ENCODE peak calls at places on chromosome 17, in eight cellular contexts. B is tibial nerve, Z is stomach, J is RWPE2, F is body of pancreas, I is fibroblast of lung, R is IMR-90, M is adrenal gland. A is an unnamed sample. For H3K4me1, the result is how much of the 10 kb centered on the place peaks cover.

GRCh38 chr17:83177611-83178532 is 98.5 kb downstream of the METRNL start:
- DNase-seq in B (peak), Z (no peak), J (peak), F (peak), I (no peak), R (no peak), M (no peak), A (peak)

GRCh38 chr17:72693147-72693878 is 399.2 kb downstream of the SLC39A11 start:
- DNase-seq in B (no peak), Z (no peak), J (no peak), F (no peak), I (no peak), R (no peak), M (no peak), A (no peak)

GRCh38 chr17:14294876-14295275 is 6.0 kb upstream of the HS3ST3B1 start:
- DNase-seq in B (no peak), Z (no peak), J (no peak), F (no peak), I (no peak), R (no peak), M (no peak), A (no peak)

GRCh38 chr17:50058296-50058945 is 2.5 kb downstream of the ITGA3 start:
- DNase-seq in B (no peak), Z (no peak), J (no peak), F (no peak), I (peak), R (no peak), M (no peak), A (no peak)

GRCh38 chr17:72515291-72516065 is 394.7 kb downstream of the SOX9 start:
- DNase-seq in B (no peak), Z (peak), J (no peak), F (peak), I (peak), R (peak), M (no peak), A (no peak)

GRCh38 chr17:57537524-57538410 is 207.3 kb downstream of the CCDC182 start:
- DNase-seq in B (no peak), Z (no peak), J (no peak), F (no peak), I (no peak), R (no peak), M (no peak), A (no peak)

GRCh38 chr17:4675791-4676190 is 28.1 kb downstream of the PELP1 start:
- DNase-seq in B (no peak), Z (no peak), J (no peak), F (no peak), I (no peak), R (no peak), M (no peak), A (no peak)

GRCh38 chr17:31778538-31778937 is 80.5 kb downstream of the COPRS start:
- DNase-seq in B (no peak), Z (no peak), J (no peak), F (no peak), I (no peak), R (peak), M (no peak), A (no peak)

GRCh38 chr17:39209317-39210092 is 9.4 kb downstream of the RPL19 start:
- DNase-seq in B (peak), Z (peak), J (no peak), F (peak), I (peak), R (peak), M (peak), A (peak)

GRCh38 chr17:65587602-65588193 is 26.2 kb upstream of the AXIN2 start:
- DNase-seq in B (no peak), Z (no peak), J (no peak), F (no peak), I (peak), R (no peak), M (no peak), A (no peak)

GRCh38 chr17:65588194-65588808 is 26.9 kb upstream of the AXIN2 start:
- DNase-seq in B (no peak), Z (peak), J (no peak), F (peak), I (no peak), R (no peak), M (peak), A (no peak)

GRCh38 chr17:65589321-65589720 is 27.9 kb upstream of the AXIN2 start:
- DNase-seq in B (no peak), Z (no peak), J (no peak), F (no peak), I (peak), R (no peak), M (no peak), A (no peak)

GRCh38 chr17:65584604-65585521 is 23.4 kb upstream of the AXIN2 start:
- DNase-seq in B (no peak), Z (no peak), J (no peak), F (peak), I (no peak), R (no peak), M (peak), A (no peak)

DNA sequence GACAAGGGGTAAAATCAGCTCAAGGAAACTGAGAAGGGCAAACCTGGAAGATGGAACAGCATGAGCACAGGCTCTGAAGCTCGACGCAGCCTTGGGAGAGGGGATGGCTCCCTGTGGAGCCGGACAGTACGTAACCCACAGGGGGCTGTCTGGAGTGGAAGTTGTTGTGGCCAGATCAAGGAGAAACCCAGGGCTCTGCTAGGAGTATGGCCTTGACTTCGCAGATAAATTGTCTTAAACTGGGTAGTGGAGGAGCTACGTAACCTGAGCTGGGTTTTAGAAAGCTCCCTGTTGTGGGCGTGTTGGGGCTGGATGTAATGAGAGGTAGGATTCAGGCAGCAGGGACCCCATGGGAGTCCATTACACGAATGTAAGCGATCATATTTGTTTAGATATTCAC is 25.5 kb upstream of the AXIN2 start:
- DNase-seq in B (no peak), Z (no peak), J (no peak), F (no peak), I (no peak), R (no peak), M (no peak), A (no peak)
- H3K4me1 ChIP-seq in B (under half), Z (under half), J (under half), F (under half), I (under half), R (under half), M (under half), A (under half)

GRCh38 chr17:28338056-28338768 is 2.7 kb downstream of the TNFAIP1 start:
- DNase-seq in B (no peak), Z (no peak), J (no peak), F (no peak), I (peak), R (peak), M (peak), A (no peak)
- H3K4me3 ChIP-seq in B (no peak), Z (no peak), J (no peak), F (no peak), I (peak), R (no peak), M (no peak), A (no peak)

DNA sequence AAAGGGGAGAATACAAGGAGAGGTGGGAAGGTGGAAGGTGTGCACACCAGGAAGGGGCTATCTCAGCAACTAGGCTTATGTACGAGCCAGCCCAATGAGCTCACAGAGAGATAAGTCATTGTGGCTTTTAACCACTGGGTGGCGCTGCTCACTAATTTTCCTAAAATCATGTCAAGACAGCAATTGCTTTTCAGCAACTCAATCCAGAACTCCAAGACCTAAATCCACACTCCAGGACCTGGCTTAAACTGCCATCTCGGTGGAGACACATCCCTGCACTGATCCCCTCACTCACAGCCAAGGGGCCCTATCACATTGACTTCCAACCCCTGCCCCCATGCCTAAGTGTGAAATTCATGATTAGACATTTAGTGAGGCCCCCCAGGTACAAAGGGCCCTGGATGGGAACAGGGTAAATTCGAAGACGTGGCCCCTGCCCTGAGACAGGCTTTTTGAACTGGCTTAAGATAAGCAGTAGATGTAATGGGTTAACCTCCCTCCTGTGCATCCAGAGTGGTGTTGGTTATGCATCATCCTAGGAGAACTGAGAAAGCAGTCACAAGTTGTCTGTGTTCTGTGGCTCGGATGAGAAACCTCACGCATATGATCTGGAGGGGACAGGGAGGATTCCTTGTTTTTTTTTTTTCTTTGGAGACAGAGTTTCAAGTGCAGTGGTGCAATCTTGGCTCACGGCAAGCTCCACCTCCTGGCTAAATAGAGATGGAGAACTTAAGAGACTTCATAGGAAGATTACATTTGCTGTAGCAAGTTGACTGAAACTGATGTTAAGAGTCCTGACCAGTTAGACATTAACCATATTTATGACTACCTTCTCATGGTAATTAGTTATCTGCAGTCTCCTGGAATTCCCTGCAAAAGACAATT is 11.5 kb downstream of the CCL16 start:
- DNase-seq in B (peak), Z (peak), J (no peak), F (peak), I (peak), R (peak), M (peak), A (peak)
- H3K27ac ChIP-seq in B (no peak), Z (no peak), J (no peak), F (no peak), I (no peak), R (no peak), M (no peak), A (no peak)

DNA sequence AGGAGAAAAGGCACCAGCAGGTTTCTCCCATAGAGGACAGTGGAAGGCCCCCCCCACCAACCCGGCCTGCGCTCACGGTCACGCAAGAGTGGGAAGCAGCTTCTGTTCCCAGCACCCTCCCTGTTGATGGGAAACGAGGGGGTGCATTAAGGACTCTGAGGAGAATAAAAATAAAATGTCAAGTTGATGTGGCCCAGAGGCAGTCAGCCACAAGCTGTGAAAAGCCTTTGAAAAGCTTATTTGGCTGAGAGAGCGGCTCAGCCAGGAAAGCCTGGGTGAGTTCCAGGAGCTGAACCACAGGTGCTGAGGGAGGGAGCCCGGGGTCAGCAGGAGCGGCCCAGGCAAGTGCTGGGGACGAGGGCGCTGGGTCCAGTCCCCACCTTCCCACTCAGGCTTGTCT is 26.9 kb upstream of the SPATA32 start:
- DNase-seq in B (no peak), Z (peak), J (no peak), F (peak), I (no peak), R (no peak), M (peak), A (no peak)
- H3K4me1 ChIP-seq in B (under half), Z (half or more), J (under half), F (half or more), I (under half), R (under half), M (under half), A (under half)

DNA sequence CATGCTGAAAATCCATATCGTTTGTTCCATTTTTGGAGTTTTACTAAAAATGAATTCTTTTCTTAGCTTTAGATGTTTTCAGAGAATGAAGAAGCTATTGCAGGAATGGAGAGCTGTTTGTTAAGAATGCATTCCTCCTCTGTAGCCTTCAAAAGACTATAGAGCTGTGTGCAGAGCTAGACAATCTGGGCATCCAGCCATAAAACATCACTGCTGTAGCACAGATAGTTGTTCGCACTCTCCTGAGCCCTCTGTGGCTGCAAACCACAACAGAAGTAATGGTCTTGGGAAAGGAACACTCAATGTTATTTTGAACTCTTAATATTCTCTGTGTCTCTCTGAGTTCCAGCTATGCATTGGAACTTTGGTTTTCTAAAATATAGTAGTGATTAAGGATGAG is 4.9 kb downstream of the TNRC6C start:
- DNase-seq in B (peak), Z (no peak), J (no peak), F (no peak), I (peak), R (peak), M (peak), A (no peak)
- H3K4me3 ChIP-seq in B (no peak), Z (no peak), J (no peak), F (no peak), I (no peak), R (no peak), M (no peak), A (no peak)

GRCh38 chr17:81487487-81488275 is 24.9 kb downstream of the ACTG1 start:
- DNase-seq in B (peak), Z (peak), J (peak), F (peak), I (peak), R (peak), M (peak), A (no peak)
- H3K27ac ChIP-seq in B (peak), Z (peak), J (peak), F (no peak), I (peak), R (peak), M (peak), A (peak)

GRCh38 chr17:35715416-35715815 is 16.0 kb upstream of the RASL10B start:
- DNase-seq in B (no peak), Z (no peak), J (no peak), F (no peak), I (no peak), R (no peak), M (no peak), A (no peak)
- H3K4me1 ChIP-seq in B (under half), Z (half or more), J (under half), F (under half), I (under half), R (under half), M (under half), A (half or more)

GRCh38 chr17:63916566-63917185 is 2.0 kb downstream of the GH1 start:
- DNase-seq in B (no peak), Z (no peak), J (peak), F (no peak), I (no peak), R (no peak), M (no peak), A (no peak)

GRCh38 chr17:63911657-63912100 is 621 bp upstream of the CSHL1 start:
- DNase-seq in B (peak), Z (peak), J (no peak), F (peak), I (peak), R (peak), M (no peak), A (no peak)

GRCh38 chr17:63911041-63911635 is at the start of gene CSHL1:
- DNase-seq in B (no peak), Z (no peak), J (no peak), F (no peak), I (no peak), R (no peak), M (no peak), A (no peak)

GRCh38 chr17:63917646-63918045 is 993 bp downstream of the GH1 start:
- DNase-seq in B (no peak), Z (no peak), J (no peak), F (no peak), I (no peak), R (no peak), M (no peak), A (no peak)

GRCh38 chr17:63914471-63914870 is 3.4 kb upstream of the CSHL1 start:
- DNase-seq in B (no peak), Z (no peak), J (peak), F (no peak), I (no peak), R (no peak), M (no peak), A (no peak)
- H3K4me3 ChIP-seq in B (no peak), Z (no peak), J (no peak), F (no peak), I (no peak), R (no peak), M (no peak), A (no peak)

DNA sequence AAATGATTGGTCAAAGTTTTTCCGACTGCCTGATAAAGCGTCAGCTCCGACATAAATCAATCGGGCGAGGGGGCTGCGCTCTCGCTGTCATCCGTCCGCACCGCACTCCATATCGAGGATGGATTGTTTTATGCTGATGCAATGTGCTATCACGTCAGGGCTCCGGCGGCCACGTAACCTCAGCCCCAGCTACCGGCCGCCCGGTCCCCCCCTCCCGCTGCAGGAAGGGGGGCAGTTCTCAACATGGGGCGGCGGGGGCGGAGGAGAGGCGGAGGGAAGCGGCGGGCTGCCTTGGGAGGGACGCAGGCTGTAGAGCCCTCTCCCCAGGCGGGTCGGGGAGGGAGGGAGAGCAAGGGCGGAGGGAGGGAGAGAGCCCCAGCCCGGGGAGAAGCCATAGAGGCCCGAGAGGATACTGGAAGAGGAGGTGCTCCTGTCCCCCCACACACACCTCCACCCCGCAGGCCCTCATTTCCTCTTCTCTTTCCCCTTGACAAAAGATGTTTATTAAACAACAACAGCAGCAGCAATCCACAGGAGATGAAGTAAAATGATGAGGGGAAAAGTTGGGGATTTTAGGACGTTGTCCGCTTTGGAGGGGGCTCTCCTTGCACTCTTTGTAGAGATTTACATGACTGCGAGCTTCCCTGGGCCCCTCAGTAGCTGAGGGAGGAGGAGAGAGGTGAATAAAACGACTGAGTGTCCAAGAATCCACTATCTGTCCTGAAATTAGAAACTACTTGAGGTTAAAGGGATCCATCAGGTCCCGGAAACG is 498 bp upstream of the HOXB9 start:
- DNase-seq in B (no peak), Z (no peak), J (no peak), F (no peak), I (no peak), R (peak), M (no peak), A (no peak)
- H3K27ac ChIP-seq in B (no peak), Z (no peak), J (no peak), F (no peak), I (no peak), R (no peak), M (no peak), A (no peak)

A was measured in right atrium auricular region.